ENCODE peak calls at places on chromosomes 11 and 22, in ten cellular contexts. One of them, this sample, is unnamed.

GRCh38 chr22:30028731-30029130 is 51.5 kb upstream of the HORMAD2 start:
- DNase-seq in spleen: no peak
- DNase-seq in PC-9: no peak
- DNase-seq in pancreas: no peak
- DNase-seq in stimulated activated CD8-positive, alpha-beta memory T cell treated with anti-CD3 and anti-CD28 coated beads, Interleukin-4, amount 100 ng/mL, for 1 hour: no peak
- DNase-seq in left lobe of liver: no peak
- DNase-seq in activated CD4-positive, alpha-beta T cell treated with anti-CD3 and anti-CD28 coated beads, Interleukin-2, amount 50 U/mL, for 1 hour: no peak
- DNase-seq in NCI-H1092 treated with DMSO at 0.1 percent for 48 hours: no peak
- DNase-seq in NCI-H2081: no peak
- DNase-seq in hippocampal formation: peak; percentile 77
- DNase-seq in this sample: no peak

GRCh38 chr11:17741487-17741886 is 6.9 kb downstream of the KCNC1 start:
- DNase-seq in activated CD4-positive, alpha-beta T cell treated with anti-CD3 and anti-CD28 coated beads, Interleukin-2, amount 50 U/mL, for 1 hour: no peak
- DNase-seq in pancreas: peak; percentile 50
- DNase-seq in NCI-H2081: no peak
- DNase-seq in PC-9: no peak
- DNase-seq in NCI-H1092 treated with DMSO at 0.1 percent for 48 hours: no peak
- DNase-seq in spleen: peak; percentile 63
- DNase-seq in left lobe of liver: no peak
- DNase-seq in hippocampal formation: no peak
- DNase-seq in stimulated activated CD8-positive, alpha-beta memory T cell treated with anti-CD3 and anti-CD28 coated beads, Interleukin-4, amount 100 ng/mL, for 1 hour: no peak
- DNase-seq in this sample: no peak

GRCh38 chr22:47160141-47160541 is 397.7 kb downstream of the TBC1D22A start:
- DNase-seq in activated CD4-positive, alpha-beta T cell treated with anti-CD3 and anti-CD28 coated beads, Interleukin-2, amount 50 U/mL, for 1 hour: no peak
- DNase-seq in PC-9: no peak
- DNase-seq in spleen: peak; percentile 76
- DNase-seq in left lobe of liver: no peak
- DNase-seq in NCI-H1092 treated with DMSO at 0.1 percent for 48 hours: no peak
- DNase-seq in NCI-H2081: no peak
- DNase-seq in pancreas: peak; percentile 45
- DNase-seq in hippocampal formation: no peak
- DNase-seq in stimulated activated CD8-positive, alpha-beta memory T cell treated with anti-CD3 and anti-CD28 coated beads, Interleukin-4, amount 100 ng/mL, for 1 hour: no peak
- DNase-seq in this sample: no peak

GRCh38 chr22:30206964-30207363 is 39.6 kb downstream of the LIF start:
- DNase-seq in pancreas: no peak
- DNase-seq in spleen: no peak
- DNase-seq in activated CD4-positive, alpha-beta T cell treated with anti-CD3 and anti-CD28 coated beads, Interleukin-2, amount 50 U/mL, for 1 hour: no peak
- DNase-seq in NCI-H1092 treated with DMSO at 0.1 percent for 48 hours: no peak
- DNase-seq in PC-9: peak; percentile 99
- DNase-seq in stimulated activated CD8-positive, alpha-beta memory T cell treated with anti-CD3 and anti-CD28 coated beads, Interleukin-4, amount 100 ng/mL, for 1 hour: no peak
- DNase-seq in NCI-H2081: no peak
- DNase-seq in left lobe of liver: no peak
- DNase-seq in hippocampal formation: no peak
- DNase-seq in this sample: peak; percentile 72

GRCh38 chr11:102661040-102661439 is 35.9 kb upstream of the MMP20 start:
- DNase-seq in activated CD4-positive, alpha-beta T cell treated with anti-CD3 and anti-CD28 coated beads, Interleukin-2, amount 50 U/mL, for 1 hour: no peak
- DNase-seq in pancreas: no peak
- DNase-seq in hippocampal formation: no peak
- DNase-seq in NCI-H1092 treated with DMSO at 0.1 percent for 48 hours: no peak
- DNase-seq in left lobe of liver: no peak
- DNase-seq in PC-9: no peak
- DNase-seq in spleen: no peak
- DNase-seq in stimulated activated CD8-positive, alpha-beta memory T cell treated with anti-CD3 and anti-CD28 coated beads, Interleukin-4, amount 100 ng/mL, for 1 hour: no peak
- DNase-seq in NCI-H2081: no peak
- DNase-seq in this sample: no peak

GRCh38 chr11:74726547-74727182 is 4.6 kb downstream of the CHRDL2 start:
- DNase-seq in stimulated activated CD8-positive, alpha-beta memory T cell treated with anti-CD3 and anti-CD28 coated beads, Interleukin-4, amount 100 ng/mL, for 1 hour: peak; percentile 8
- DNase-seq in spleen: peak; percentile 86
- DNase-seq in left lobe of liver: peak; percentile 72
- DNase-seq in NCI-H1092 treated with DMSO at 0.1 percent for 48 hours: peak; percentile 68
- DNase-seq in PC-9: peak; percentile 67
- DNase-seq in NCI-H2081: peak; percentile 55
- DNase-seq in hippocampal formation: peak; percentile 69
- DNase-seq in pancreas: peak; percentile 81
- DNase-seq in activated CD4-positive, alpha-beta T cell treated with anti-CD3 and anti-CD28 coated beads, Interleukin-2, amount 50 U/mL, for 1 hour: peak; percentile 53
- DNase-seq in this sample: peak; percentile 71

GRCh38 chr22:43110927-43111623 is 525 bp downstream of the BIK start:
- DNase-seq in activated CD4-positive, alpha-beta T cell treated with anti-CD3 and anti-CD28 coated beads, Interleukin-2, amount 50 U/mL, for 1 hour: peak; percentile 43
- DNase-seq in hippocampal formation: no peak
- DNase-seq in NCI-H1092 treated with DMSO at 0.1 percent for 48 hours: no peak
- DNase-seq in NCI-H2081: no peak
- DNase-seq in left lobe of liver: peak; percentile 55
- DNase-seq in stimulated activated CD8-positive, alpha-beta memory T cell treated with anti-CD3 and anti-CD28 coated beads, Interleukin-4, amount 100 ng/mL, for 1 hour: no peak
- DNase-seq in PC-9: no peak
- DNase-seq in pancreas: peak; percentile 83
- DNase-seq in spleen: peak; percentile 84
- DNase-seq in this sample: no peak

GRCh38 chr11:72562431-72562830 is 111.8 kb downstream of the PDE2A start:
- DNase-seq in PC-9: no peak
- DNase-seq in stimulated activated CD8-positive, alpha-beta memory T cell treated with anti-CD3 and anti-CD28 coated beads, Interleukin-4, amount 100 ng/mL, for 1 hour: no peak
- DNase-seq in NCI-H2081: no peak
- DNase-seq in hippocampal formation: no peak
- DNase-seq in NCI-H1092 treated with DMSO at 0.1 percent for 48 hours: no peak
- DNase-seq in spleen: no peak
- DNase-seq in activated CD4-positive, alpha-beta T cell treated with anti-CD3 and anti-CD28 coated beads, Interleukin-2, amount 50 U/mL, for 1 hour: no peak
- DNase-seq in left lobe of liver: no peak
- DNase-seq in pancreas: no peak
- DNase-seq in this sample: no peak

GRCh38 chr22:32558681-32559355 is 84.2 kb downstream of the FBXO7 start:
- DNase-seq in activated CD4-positive, alpha-beta T cell treated with anti-CD3 and anti-CD28 coated beads, Interleukin-2, amount 50 U/mL, for 1 hour: no peak
- DNase-seq in NCI-H1092 treated with DMSO at 0.1 percent for 48 hours: no peak
- DNase-seq in NCI-H2081: no peak
- DNase-seq in stimulated activated CD8-positive, alpha-beta memory T cell treated with anti-CD3 and anti-CD28 coated beads, Interleukin-4, amount 100 ng/mL, for 1 hour: no peak
- DNase-seq in hippocampal formation: no peak
- DNase-seq in PC-9: peak; percentile 94
- DNase-seq in pancreas: no peak
- DNase-seq in spleen: no peak
- DNase-seq in left lobe of liver: no peak
- DNase-seq in this sample: peak; percentile 79

GRCh38 chr11:69640995-69641581 is at the start of gene CCND1:
- DNase-seq in PC-9: peak; percentile 83
- DNase-seq in activated CD4-positive, alpha-beta T cell treated with anti-CD3 and anti-CD28 coated beads, Interleukin-2, amount 50 U/mL, for 1 hour: peak; percentile 36
- DNase-seq in left lobe of liver: peak; percentile 88
- DNase-seq in NCI-H1092 treated with DMSO at 0.1 percent for 48 hours: peak; percentile 35
- DNase-seq in NCI-H2081: no peak
- DNase-seq in hippocampal formation: peak; percentile 38
- DNase-seq in pancreas: peak; percentile 81
- DNase-seq in spleen: peak; percentile 87
- DNase-seq in stimulated activated CD8-positive, alpha-beta memory T cell treated with anti-CD3 and anti-CD28 coated beads, Interleukin-4, amount 100 ng/mL, for 1 hour: no peak
- DNase-seq in this sample: peak; percentile 92

GRCh38 chr11:32113200-32113599 is 22.3 kb downstream of the RCN1 start:
- DNase-seq in PC-9: peak; percentile 11
- DNase-seq in stimulated activated CD8-positive, alpha-beta memory T cell treated with anti-CD3 and anti-CD28 coated beads, Interleukin-4, amount 100 ng/mL, for 1 hour: no peak
- DNase-seq in activated CD4-positive, alpha-beta T cell treated with anti-CD3 and anti-CD28 coated beads, Interleukin-2, amount 50 U/mL, for 1 hour: no peak
- DNase-seq in spleen: no peak
- DNase-seq in hippocampal formation: no peak
- DNase-seq in NCI-H1092 treated with DMSO at 0.1 percent for 48 hours: no peak
- DNase-seq in pancreas: no peak
- DNase-seq in NCI-H2081: no peak
- DNase-seq in left lobe of liver: no peak
- DNase-seq in this sample: no peak

GRCh38 chr22:36464715-36465231 is 16.7 kb downstream of the TXN2 start:
- DNase-seq in left lobe of liver: no peak
- DNase-seq in NCI-H2081: no peak
- DNase-seq in stimulated activated CD8-positive, alpha-beta memory T cell treated with anti-CD3 and anti-CD28 coated beads, Interleukin-4, amount 100 ng/mL, for 1 hour: no peak
- DNase-seq in hippocampal formation: no peak
- DNase-seq in PC-9: no peak
- DNase-seq in pancreas: peak; percentile 65
- DNase-seq in activated CD4-positive, alpha-beta T cell treated with anti-CD3 and anti-CD28 coated beads, Interleukin-2, amount 50 U/mL, for 1 hour: no peak
- DNase-seq in NCI-H1092 treated with DMSO at 0.1 percent for 48 hours: no peak
- DNase-seq in spleen: no peak
- DNase-seq in this sample: no peak

GRCh38 chr11:93000511-93001476 is 31.3 kb downstream of the MTNR1B start:
- DNase-seq in left lobe of liver: no peak
- DNase-seq in activated CD4-positive, alpha-beta T cell treated with anti-CD3 and anti-CD28 coated beads, Interleukin-2, amount 50 U/mL, for 1 hour: no peak
- DNase-seq in spleen: no peak
- DNase-seq in stimulated activated CD8-positive, alpha-beta memory T cell treated with anti-CD3 and anti-CD28 coated beads, Interleukin-4, amount 100 ng/mL, for 1 hour: no peak
- DNase-seq in hippocampal formation: no peak
- DNase-seq in NCI-H1092 treated with DMSO at 0.1 percent for 48 hours: no peak
- DNase-seq in NCI-H2081: no peak
- DNase-seq in pancreas: no peak
- DNase-seq in PC-9: peak; percentile 83
- DNase-seq in this sample: peak; percentile 71

GRCh38 chr11:128388182-128388815 is 199.1 kb downstream of the ETS1 start:
- DNase-seq in PC-9: no peak
- DNase-seq in NCI-H2081: no peak
- DNase-seq in left lobe of liver: no peak
- DNase-seq in spleen: no peak
- DNase-seq in activated CD4-positive, alpha-beta T cell treated with anti-CD3 and anti-CD28 coated beads, Interleukin-2, amount 50 U/mL, for 1 hour: no peak
- DNase-seq in NCI-H1092 treated with DMSO at 0.1 percent for 48 hours: no peak
- DNase-seq in hippocampal formation: no peak
- DNase-seq in pancreas: no peak
- DNase-seq in stimulated activated CD8-positive, alpha-beta memory T cell treated with anti-CD3 and anti-CD28 coated beads, Interleukin-4, amount 100 ng/mL, for 1 hour: no peak
- DNase-seq in this sample: no peak

GRCh38 chr11:68659158-68659921 is 25.0 kb upstream of the GAL start:
- DNase-seq in NCI-H2081: peak; percentile 96
- DNase-seq in spleen: peak; percentile 54
- DNase-seq in stimulated activated CD8-positive, alpha-beta memory T cell treated with anti-CD3 and anti-CD28 coated beads, Interleukin-4, amount 100 ng/mL, for 1 hour: no peak
- DNase-seq in pancreas: no peak
- DNase-seq in PC-9: peak; percentile 39
- DNase-seq in NCI-H1092 treated with DMSO at 0.1 percent for 48 hours: peak; percentile 96
- DNase-seq in hippocampal formation: no peak
- DNase-seq in activated CD4-positive, alpha-beta T cell treated with anti-CD3 and anti-CD28 coated beads, Interleukin-2, amount 50 U/mL, for 1 hour: no peak
- DNase-seq in left lobe of liver: no peak
- DNase-seq in this sample: peak; percentile 81

GRCh38 chr11:3823303-3823702 is 14.9 kb downstream of the PGAP2 start:
- DNase-seq in pancreas: no peak
- DNase-seq in activated CD4-positive, alpha-beta T cell treated with anti-CD3 and anti-CD28 coated beads, Interleukin-2, amount 50 U/mL, for 1 hour: no peak
- DNase-seq in NCI-H1092 treated with DMSO at 0.1 percent for 48 hours: no peak
- DNase-seq in NCI-H2081: no peak
- DNase-seq in PC-9: no peak
- DNase-seq in hippocampal formation: no peak
- DNase-seq in left lobe of liver: no peak
- DNase-seq in spleen: no peak
- DNase-seq in stimulated activated CD8-positive, alpha-beta memory T cell treated with anti-CD3 and anti-CD28 coated beads, Interleukin-4, amount 100 ng/mL, for 1 hour: no peak
- DNase-seq in this sample: peak; percentile 57

GRCh38 chr22:27144345-27144744 is 487.0 kb downstream of the MIAT start:
- DNase-seq in pancreas: no peak
- DNase-seq in stimulated activated CD8-positive, alpha-beta memory T cell treated with anti-CD3 and anti-CD28 coated beads, Interleukin-4, amount 100 ng/mL, for 1 hour: no peak
- DNase-seq in PC-9: no peak
- DNase-seq in left lobe of liver: no peak
- DNase-seq in spleen: no peak
- DNase-seq in activated CD4-positive, alpha-beta T cell treated with anti-CD3 and anti-CD28 coated beads, Interleukin-2, amount 50 U/mL, for 1 hour: no peak
- DNase-seq in NCI-H1092 treated with DMSO at 0.1 percent for 48 hours: no peak
- DNase-seq in NCI-H2081: no peak
- DNase-seq in hippocampal formation: no peak
- DNase-seq in this sample: no peak

GRCh38 chr22:38240734-38241252 is 32.0 kb downstream of the TMEM184B start:
- DNase-seq in left lobe of liver: no peak
- DNase-seq in NCI-H1092 treated with DMSO at 0.1 percent for 48 hours: peak; percentile 64
- DNase-seq in pancreas: no peak
- DNase-seq in spleen: no peak
- DNase-seq in hippocampal formation: peak; percentile 27
- DNase-seq in activated CD4-positive, alpha-beta T cell treated with anti-CD3 and anti-CD28 coated beads, Interleukin-2, amount 50 U/mL, for 1 hour: no peak
- DNase-seq in stimulated activated CD8-positive, alpha-beta memory T cell treated with anti-CD3 and anti-CD28 coated beads, Interleukin-4, amount 100 ng/mL, for 1 hour: no peak
- DNase-seq in NCI-H2081: no peak
- DNase-seq in PC-9: peak; percentile 95
- DNase-seq in this sample: peak; percentile 62

GRCh38 chr11:76888989-76889388 is 28.3 kb downstream of the ACER3 start:
- DNase-seq in activated CD4-positive, alpha-beta T cell treated with anti-CD3 and anti-CD28 coated beads, Interleukin-2, amount 50 U/mL, for 1 hour: no peak
- DNase-seq in PC-9: no peak
- DNase-seq in spleen: no peak
- DNase-seq in pancreas: no peak
- DNase-seq in NCI-H1092 treated with DMSO at 0.1 percent for 48 hours: no peak
- DNase-seq in stimulated activated CD8-positive, alpha-beta memory T cell treated with anti-CD3 and anti-CD28 coated beads, Interleukin-4, amount 100 ng/mL, for 1 hour: no peak
- DNase-seq in NCI-H2081: no peak
- DNase-seq in hippocampal formation: no peak
- DNase-seq in left lobe of liver: no peak
- DNase-seq in this sample: no peak

GRCh38 chr22:19271856-19272535 is 19.5 kb downstream of the CLTCL1 start:
- DNase-seq in NCI-H2081: no peak
- DNase-seq in spleen: no peak
- DNase-seq in NCI-H1092 treated with DMSO at 0.1 percent for 48 hours: no peak
- DNase-seq in hippocampal formation: no peak
- DNase-seq in pancreas: no peak
- DNase-seq in PC-9: peak; percentile 57
- DNase-seq in left lobe of liver: peak; percentile 54
- DNase-seq in activated CD4-positive, alpha-beta T cell treated with anti-CD3 and anti-CD28 coated beads, Interleukin-2, amount 50 U/mL, for 1 hour: no peak
- DNase-seq in stimulated activated CD8-positive, alpha-beta memory T cell treated with anti-CD3 and anti-CD28 coated beads, Interleukin-4, amount 100 ng/mL, for 1 hour: no peak
- DNase-seq in this sample: peak; percentile 91

GRCh38 chr11:67502328-67502979 is 2.7 kb downstream of the PITPNM1 start:
- DNase-seq in stimulated activated CD8-positive, alpha-beta memory T cell treated with anti-CD3 and anti-CD28 coated beads, Interleukin-4, amount 100 ng/mL, for 1 hour: no peak
- DNase-seq in activated CD4-positive, alpha-beta T cell treated with anti-CD3 and anti-CD28 coated beads, Interleukin-2, amount 50 U/mL, for 1 hour: no peak
- DNase-seq in PC-9: no peak
- DNase-seq in NCI-H1092 treated with DMSO at 0.1 percent for 48 hours: no peak
- DNase-seq in pancreas: no peak
- DNase-seq in NCI-H2081: no peak
- DNase-seq in hippocampal formation: no peak
- DNase-seq in left lobe of liver: no peak
- DNase-seq in spleen: no peak
- DNase-seq in this sample: no peak

GRCh38 chr11:130726234-130726559 is 190.1 kb downstream of the SNX19 start:
- DNase-seq in pancreas: no peak
- DNase-seq in left lobe of liver: no peak
- DNase-seq in activated CD4-positive, alpha-beta T cell treated with anti-CD3 and anti-CD28 coated beads, Interleukin-2, amount 50 U/mL, for 1 hour: no peak
- DNase-seq in PC-9: peak; percentile 24
- DNase-seq in stimulated activated CD8-positive, alpha-beta memory T cell treated with anti-CD3 and anti-CD28 coated beads, Interleukin-4, amount 100 ng/mL, for 1 hour: no peak
- DNase-seq in NCI-H2081: no peak
- DNase-seq in NCI-H1092 treated with DMSO at 0.1 percent for 48 hours: no peak
- DNase-seq in hippocampal formation: no peak
- DNase-seq in spleen: no peak
- DNase-seq in this sample: no peak

GRCh38 chr11:113553235-113553634 is 78.0 kb upstream of the DRD2 start:
- DNase-seq in NCI-H2081: no peak
- DNase-seq in pancreas: no peak
- DNase-seq in left lobe of liver: no peak
- DNase-seq in activated CD4-positive, alpha-beta T cell treated with anti-CD3 and anti-CD28 coated beads, Interleukin-2, amount 50 U/mL, for 1 hour: no peak
- DNase-seq in NCI-H1092 treated with DMSO at 0.1 percent for 48 hours: no peak
- DNase-seq in PC-9: no peak
- DNase-seq in spleen: no peak
- DNase-seq in hippocampal formation: no peak
- DNase-seq in stimulated activated CD8-positive, alpha-beta memory T cell treated with anti-CD3 and anti-CD28 coated beads, Interleukin-4, amount 100 ng/mL, for 1 hour: no peak
- DNase-seq in this sample: no peak

This sample was measured in adrenal gland.